ENCODE peak calls at places on chromosomes 1 and 21, in seven cellular contexts. H is substantia nigra; S is EL; U is activated CD8-positive, alpha-beta memory T cell treated with anti-CD3 and anti-CD28 coated beads for 1 hour; M is myocyte; A is WTC11; F is fibroblast of the conjunctiva. I is an unnamed sample.

GRCh38 chr1:158140871-158141270 is 39.8 kb upstream of the CD1D start:
- DNase-seq in H (no peak), S (no peak), U (no peak), M (peak), A (no peak), F (no peak), I (no peak)

GRCh38 chr1:16248007-16248436 is 11.0 kb upstream of the CPLANE2 start:
- DNase-seq in H (no peak), S (no peak), U (no peak), M (no peak), A (no peak), F (no peak), I (no peak)

GRCh38 chr21:38970765-38971164 is 165.0 kb downstream of the ETS2 start:
- DNase-seq in H (no peak), S (no peak), U (no peak), M (no peak), A (no peak), F (no peak), I (no peak)

GRCh38 chr1:37399205-37399604 is 75.2 kb upstream of the ZC3H12A start:
- DNase-seq in H (no peak), S (no peak), U (no peak), M (no peak), A (no peak), F (no peak), I (no peak)

GRCh38 chr1:119674835-119675289 is 26.8 kb upstream of the ZNF697 start:
- DNase-seq in H (no peak), S (peak), U (no peak), M (peak), A (no peak), F (peak), I (peak)

GRCh38 chr1:5836776-5837440 is 155.3 kb downstream of the NPHP4 start:
- DNase-seq in H (no peak), S (no peak), U (no peak), M (no peak), A (no peak), F (no peak), I (no peak)

GRCh38 chr1:165306543-165307434 is 49.7 kb downstream of the LMX1A start:
- DNase-seq in H (no peak), S (no peak), U (no peak), M (no peak), A (no peak), F (no peak), I (no peak)

GRCh38 chr1:150173161-150173585 is 23.5 kb downstream of the PLEKHO1 start:
- DNase-seq in H (no peak), S (peak), U (no peak), M (no peak), A (no peak), F (no peak), I (no peak)

GRCh38 chr1:89615676-89616598 is 17.0 kb upstream of the LRRC8C start:
- DNase-seq in H (no peak), S (no peak), U (no peak), M (no peak), A (no peak), F (no peak), I (no peak)

I was measured in NT2/D1.